ENCODE peak calls at places on chromosomes 2 and 18, in six cellular contexts. W is cardiac muscle cell, C is GM12878, N is Peyer's patch, A is HCT116, R is endodermal cell. V is an unnamed sample. For H3K4me1, the result is how much of the 10 kb centered on the place peaks cover.

GRCh38 chr2:152475982-152476381 is 141.0 kb downstream of the FMNL2 start:
- DNase-seq in A (no peak), C (no peak), N (no peak), R (no peak), W (no peak), V (no peak)

GRCh38 chr2:138641277-138641676 is 138.9 kb downstream of the NXPH2 start:
- DNase-seq in C (no peak), W (peak), N (no peak), R (no peak), A (no peak), V (no peak)

GRCh38 chr2:98702896-98703620 is 27.9 kb downstream of the MGAT4A start:
- DNase-seq in R (no peak), A (no peak), C (no peak), W (peak), N (no peak), V (no peak)

GRCh38 chr2:25347205-25347815 is 5.6 kb upstream of the DNMT3A start:
- DNase-seq in N (no peak), A (peak), C (no peak), W (no peak), R (peak), V (no peak)

GRCh38 chr2:740446-741293 is 63.5 kb upstream of the TMEM18 start:
- DNase-seq in R (peak), N (peak), W (peak), C (no peak), A (peak), V (peak)

GRCh38 chr2:107717666-107718065 is 109.0 kb upstream of the RGPD4 start:
- DNase-seq in R (no peak), N (no peak), A (no peak), W (peak), C (no peak), V (no peak)

GRCh38 chr2:197965756-197966155 is 161.4 kb downstream of the PLCL1 start:
- DNase-seq in A (no peak), W (no peak), C (no peak), N (no peak), R (no peak), V (no peak)

GRCh38 chr2:143685439-143686078 is 556.3 kb downstream of the ARHGAP15 start:
- DNase-seq in R (no peak), N (no peak), W (no peak), C (no peak), A (no peak), V (no peak)

GRCh38 chr2:19460761-19461160 is 102.3 kb upstream of the OSR1 start:
- DNase-seq in R (no peak), W (no peak), C (no peak), A (no peak), N (no peak), V (no peak)

GRCh38 chr18:50582500-50582899 is 22.6 kb downstream of the MAPK4 start:
- DNase-seq in C (no peak), W (no peak), R (no peak), N (no peak), A (no peak), V (no peak)

GRCh38 chr2:120779781-120780283 is 44.2 kb downstream of the GLI2 start:
- DNase-seq in C (no peak), N (no peak), R (peak), W (peak), A (no peak), V (no peak)

GRCh38 chr2:69272803-69273471 is 114.1 kb downstream of the GFPT1 start:
- DNase-seq in A (no peak), W (no peak), R (no peak), N (no peak), C (no peak), V (no peak)

GRCh38 chr18:76923485-76924085 is 101.2 kb downstream of the ZNF236 start:
- DNase-seq in W (peak), N (no peak), R (peak), C (no peak), A (peak), V (no peak)
- TF ChIP-seq CTCF in W (peak), N (peak), R (peak), C (peak), A (peak), V (peak)

GRCh38 chr2:46164581-46165301 is 132.5 kb upstream of the EPAS1 start:
- DNase-seq in N (peak), C (no peak), R (no peak), A (no peak), W (no peak), V (peak)
- H3K4me3 ChIP-seq in N (no peak), C (no peak), R (no peak), A (no peak), W (no peak), V (no peak)

GRCh38 chr2:172182624-172183023 is 79.9 kb upstream of the DLX2 start:
- DNase-seq in C (no peak), W (no peak), R (no peak), A (no peak), N (no peak), V (no peak)
- H3K4me1 ChIP-seq in C (under half), W (under half), R (under half), A (under half), N (under half), V (under half)

DNA sequence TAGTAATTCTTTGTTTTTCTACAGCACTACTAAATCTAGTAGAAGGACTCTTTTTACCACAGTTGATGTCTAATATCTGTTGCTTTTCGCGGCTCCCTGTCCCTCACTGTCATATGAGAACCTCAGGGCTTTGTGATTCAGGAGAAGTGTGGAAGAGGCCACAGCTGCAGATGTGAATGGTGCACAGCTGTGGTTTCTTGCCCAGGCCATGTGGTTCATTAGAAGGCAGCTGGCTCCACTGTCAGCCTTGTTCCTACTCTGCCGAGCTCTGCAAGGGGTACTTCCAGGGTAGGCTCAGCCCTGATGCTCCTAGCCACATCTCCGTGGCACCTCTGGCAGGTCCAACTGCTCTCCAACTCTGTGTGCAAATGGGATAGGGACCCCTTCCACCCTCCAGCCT is 83.9 kb downstream of the APOB start:
- DNase-seq in W (no peak), A (no peak), R (no peak), C (no peak), N (no peak), V (no peak)
- TF ChIP-seq CTCF in W (no peak), A (no peak), R (no peak), C (no peak), N (no peak), V (no peak)

V was measured in tibial artery.